ENCODE peak calls at places on chromosomes 2 and 18, in six cellular contexts. L, S, W, V, D and Z are unnamed samples.

GRCh38 chr2:237149425-237149824 is 63.7 kb downstream of the COPS8 start:
- DNase-seq in L (peak; percentile 71), V (no peak), W (no peak), D (no peak), S (no peak), Z (peak; percentile 53)

GRCh38 chr2:196927318-196928225 is 1.1 kb upstream of the PGAP1 start:
- DNase-seq in D (peak; percentile 84), W (no peak), S (peak; percentile 7), L (no peak), V (no peak), Z (no peak)

GRCh38 chr2:221731432-221731831 is 159.3 kb upstream of the EPHA4 start:
- DNase-seq in V (no peak), S (no peak), W (no peak), D (no peak), L (no peak), Z (no peak)

GRCh38 chr2:6081955-6082354 is 389.8 kb downstream of the SOX11 start:
- DNase-seq in W (no peak), L (no peak), V (no peak), D (no peak), S (no peak), Z (no peak)

GRCh38 chr18:24014062-24014985 is at the start of gene TTC39C:
- DNase-seq in S (peak; percentile 81), W (peak; percentile 86), D (peak; percentile 66), L (peak; percentile 90), V (peak; percentile 84), Z (peak; percentile 70)

GRCh38 chr2:106296182-106296815 is 102.2 kb upstream of the UXS1 start:
- DNase-seq in V (no peak), W (no peak), D (no peak), S (no peak), L (no peak), Z (no peak)

GRCh38 chr2:81767173-81767720 is 1462.7 kb upstream of the LRRTM1 start:
- DNase-seq in W (no peak), V (no peak), D (peak; percentile 25), S (no peak), L (no peak), Z (no peak)

GRCh38 chr18:21270453-21270852 is 28.4 kb downstream of the GREB1L start:
- DNase-seq in L (no peak), D (no peak), W (no peak), S (no peak), V (no peak), Z (no peak)

GRCh38 chr2:223654384-223654915 is 52.3 kb upstream of the SCG2 start:
- DNase-seq in L (no peak), W (no peak), V (no peak), S (no peak), D (peak; percentile 56), Z (no peak)

GRCh38 chr2:10523406-10524189 is 75.5 kb upstream of the ODC1 start:
- DNase-seq in L (no peak), S (no peak), D (no peak), V (no peak), W (no peak), Z (peak; percentile 15)

GRCh38 chr2:237452846-237453245 is 34.2 kb upstream of the MLPH start:
- DNase-seq in D (peak; percentile 35), L (no peak), W (no peak), V (no peak), S (no peak), Z (no peak)

GRCh38 chr2:75586971-75587370 is 26.2 kb upstream of the EVA1A start:
- DNase-seq in D (no peak), W (no peak), S (no peak), V (no peak), L (no peak), Z (no peak)

GRCh38 chr2:175220075-175220474 is 38.6 kb upstream of the ATP5MC3 start:
- DNase-seq in L (no peak), W (no peak), V (no peak), D (no peak), S (no peak), Z (no peak)

GRCh38 chr2:188582206-188582605 is 290.5 kb downstream of the GULP1 start:
- DNase-seq in L (no peak), D (no peak), S (no peak), V (no peak), W (no peak), Z (no peak)

GRCh38 chr2:235458839-235459273 is 35.0 kb upstream of the AGAP1 start:
- DNase-seq in S (no peak), V (no peak), W (no peak), L (peak; percentile 74), D (no peak), Z (no peak)

GRCh38 chr18:35915056-35915455 is 57.4 kb upstream of the RMP24 start:
- DNase-seq in V (no peak), S (no peak), W (no peak), L (no peak), D (no peak), Z (no peak)

GRCh38 chr2:43273477-43273876 is 47.1 kb upstream of the ZFP36L2 start:
- DNase-seq in S (no peak), V (no peak), D (no peak), L (no peak), W (peak; percentile 75), Z (no peak)

GRCh38 chr2:27720004-27720551 is 51.4 kb upstream of the MRPL33 start:
- DNase-seq in V (peak; percentile 24), L (no peak), W (peak; percentile 95), S (no peak), D (peak; percentile 96), Z (peak; percentile 66)

GRCh38 chr2:37919631-37920032 is 5.5 kb upstream of the RMDN2 start:
- DNase-seq in V (no peak), D (no peak), L (no peak), W (no peak), S (no peak), Z (no peak)

GRCh38 chr2:37916512-37917082 is 8.5 kb upstream of the RMDN2 start:
- DNase-seq in S (no peak), V (no peak), L (no peak), D (peak; percentile 92), W (peak; percentile 72), Z (peak; percentile 76)

GRCh38 chr2:37920570-37920969 is 4.5 kb upstream of the RMDN2 start:
- DNase-seq in S (no peak), L (no peak), W (no peak), D (peak; percentile 61), V (no peak), Z (no peak)

GRCh38 chr2:37917281-37918228 is 7.5 kb upstream of the RMDN2 start:
- DNase-seq in V (no peak), W (no peak), S (no peak), D (no peak), L (no peak), Z (no peak)

DNA sequence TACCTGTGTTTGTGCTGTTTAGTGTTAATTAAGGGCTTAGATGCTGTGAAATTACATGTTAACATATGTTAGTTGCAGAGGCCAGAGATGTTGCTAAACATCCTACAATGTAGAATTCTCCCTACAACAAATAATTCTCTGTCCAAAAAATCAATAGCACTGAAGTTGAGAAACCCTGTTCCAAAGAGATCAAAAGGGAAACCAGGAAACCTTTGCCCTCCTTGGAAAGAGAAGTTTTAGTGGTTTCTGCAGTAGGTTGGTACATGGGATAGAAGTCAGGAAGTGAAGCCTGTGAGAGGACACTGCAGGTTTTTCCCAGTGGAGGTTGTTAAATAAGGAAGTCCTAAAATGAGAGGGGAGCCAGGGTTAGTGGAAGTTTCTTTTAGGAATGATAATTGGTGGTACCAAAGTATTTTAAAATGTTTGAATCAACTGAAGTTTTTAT is 6.3 kb upstream of the RMDN2 start:
- DNase-seq in S (no peak), L (no peak), V (no peak), W (no peak), D (peak; percentile 53), Z (no peak)
- H3K27ac ChIP-seq in S (no peak overlapping the region), L (no peak overlapping the region), V (no peak overlapping the region), W (no peak overlapping the region), D (no peak overlapping the region), Z (no peak overlapping the region)

GRCh38 chr2:48768669-48769068 is 13.1 kb upstream of the LHCGR start:
- DNase-seq in D (no peak), L (no peak), S (no peak), W (no peak), V (no peak), Z (no peak)

GRCh38 chr2:48779019-48779418 is 23.5 kb upstream of the LHCGR start:
- DNase-seq in V (no peak), L (no peak), S (no peak), W (no peak), D (no peak), Z (no peak)

GRCh38 chr2:48771241-48772014 is 15.9 kb upstream of the LHCGR start:
- DNase-seq in V (no peak), D (no peak), W (no peak), S (no peak), L (no peak), Z (no peak)

GRCh38 chr2:48774251-48774650 is 18.7 kb upstream of the LHCGR start:
- DNase-seq in W (no peak), S (no peak), L (no peak), V (no peak), D (no peak), Z (no peak)
- H3K4me3 ChIP-seq in W (no peak overlapping the region), S (no peak overlapping the region), L (no peak overlapping the region), V (no peak overlapping the region), D (no peak overlapping the region), Z (no peak overlapping the region)

GRCh38 chr2:199459286-199460100 is 1.8 kb upstream of the SATB2 start:
- DNase-seq in S (peak; percentile 81), W (peak; percentile 95), L (peak; percentile 95), V (peak; percentile 67), D (peak; percentile 98), Z (peak; percentile 71)

GRCh38 chr2:199461455-199462166 is 3.9 kb upstream of the SATB2 start:
- DNase-seq in D (no peak), W (no peak), L (no peak), S (no peak), V (no peak), Z (no peak)

GRCh38 chr2:199460101-199460671 is 2.4 kb upstream of the SATB2 start:
- DNase-seq in W (no peak), V (peak; percentile 38), S (peak; percentile 45), D (peak; percentile 67), L (no peak), Z (no peak)

GRCh38 chr2:199462167-199462976 is 4.6 kb upstream of the SATB2 start:
- DNase-seq in V (no peak), L (no peak), S (no peak), D (no peak), W (no peak), Z (no peak)

DNA sequence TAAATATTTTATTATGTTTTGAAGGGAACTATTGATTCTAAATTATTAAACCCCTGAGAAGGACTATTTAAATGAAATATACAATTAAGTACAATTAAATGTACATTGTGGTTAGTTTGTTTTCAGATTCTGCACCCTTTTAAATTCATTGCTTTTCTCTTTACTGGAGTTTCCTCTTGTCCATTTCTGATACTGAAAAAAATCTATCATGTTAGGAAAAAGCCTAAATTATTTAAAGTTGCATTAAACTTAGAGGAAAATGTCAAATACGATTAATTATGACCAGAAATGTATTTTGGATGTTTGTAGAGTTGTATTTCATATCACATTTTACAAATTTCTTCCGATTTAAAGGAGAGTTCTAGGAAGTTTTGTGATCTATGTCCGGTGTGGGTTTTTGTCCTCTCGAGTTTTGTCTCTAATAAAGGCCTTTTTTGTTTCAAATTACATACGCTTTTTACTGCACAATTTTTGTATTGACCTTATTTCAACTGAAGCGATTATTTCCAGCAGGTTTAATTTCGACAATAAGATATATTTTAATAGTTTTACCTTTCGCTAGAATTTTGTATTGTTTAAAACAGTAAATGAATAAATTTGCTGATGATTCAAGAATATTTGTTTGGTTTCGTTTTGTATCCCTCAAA is 3.2 kb upstream of the SATB2 start:
- DNase-seq in S (no peak), V (no peak), D (peak; percentile 50), L (no peak), W (no peak), Z (no peak)
- H3K27ac ChIP-seq in S (peak overlapping the region; percentile 79), V (peak overlapping the region; percentile 99), D (no peak overlapping the region), L (no peak overlapping the region), W (no peak overlapping the region), Z (no peak overlapping the region)

GRCh38 chr2:193670478-193670877 is 1475.7 kb upstream of the TMEFF2 start:
- DNase-seq in L (no peak), D (no peak), W (no peak), V (no peak), S (no peak), Z (no peak)

GRCh38 chr2:193668557-193669323 is 1474.0 kb upstream of the TMEFF2 start:
- DNase-seq in L (no peak), S (peak; percentile 59), V (no peak), W (no peak), D (no peak), Z (no peak)
- H3K4me3 ChIP-seq in L (no peak overlapping the region), S (peak overlapping the region; percentile 45), V (no peak overlapping the region), W (no peak overlapping the region), D (no peak overlapping the region), Z (no peak overlapping the region)